ENCODE peak calls at places on chromosomes 13 and 19, in nine cellular contexts. One of them, this sample, is unnamed. For H3K4me1, the result is how much of the 10 kb centered on the place peaks cover.

GRCh38 chr19:4830768-4831265 is 695 bp downstream of the TICAM1 start:
- DNase-seq in astrocyte: no peak
- DNase-seq in IMR-90: no peak
- DNase-seq in mesendoderm: no peak
- DNase-seq in HCT116: no peak
- DNase-seq in hepatocyte: no peak
- DNase-seq in GM23338: no peak
- DNase-seq in neural progenitor cell: no peak
- DNase-seq in neuronal stem cell: no peak
- DNase-seq in this sample: no peak

GRCh38 chr13:57286511-57287098 is 119.6 kb downstream of the PRR20E start:
- DNase-seq in neuronal stem cell: no peak
- DNase-seq in IMR-90: no peak
- DNase-seq in hepatocyte: peak
- DNase-seq in GM23338: no peak
- DNase-seq in HCT116: no peak
- DNase-seq in astrocyte: no peak
- DNase-seq in neural progenitor cell: peak
- DNase-seq in mesendoderm: no peak
- DNase-seq in this sample: no peak

GRCh38 chr19:10270180-10270615 is 722 bp upstream of the ICAM1 start:
- DNase-seq in HCT116: no peak
- DNase-seq in neural progenitor cell: peak
- DNase-seq in neuronal stem cell: no peak
- DNase-seq in mesendoderm: no peak
- DNase-seq in GM23338: peak
- DNase-seq in hepatocyte: no peak
- DNase-seq in IMR-90: no peak
- DNase-seq in astrocyte: no peak
- DNase-seq in this sample: no peak

GRCh38 chr19:5907216-5907615 is 2.5 kb downstream of the VMAC start:
- DNase-seq in HCT116: no peak
- DNase-seq in astrocyte: no peak
- DNase-seq in mesendoderm: no peak
- DNase-seq in neuronal stem cell: no peak
- DNase-seq in hepatocyte: no peak
- DNase-seq in IMR-90: no peak
- DNase-seq in GM23338: no peak
- DNase-seq in neural progenitor cell: no peak
- DNase-seq in this sample: no peak

GRCh38 chr13:80359459-80360297 is 18.8 kb upstream of the SPRY2 start:
- DNase-seq in mesendoderm: peak
- DNase-seq in GM23338: peak
- DNase-seq in astrocyte: peak
- DNase-seq in hepatocyte: no peak
- DNase-seq in IMR-90: no peak
- DNase-seq in neural progenitor cell: peak
- DNase-seq in HCT116: no peak
- DNase-seq in neuronal stem cell: peak
- DNase-seq in this sample: peak

GRCh38 chr19:43504426-43505185 is at the start of gene PHLDB3:
- DNase-seq in GM23338: peak
- DNase-seq in mesendoderm: peak
- DNase-seq in hepatocyte: peak
- DNase-seq in IMR-90: peak
- DNase-seq in neural progenitor cell: no peak
- DNase-seq in astrocyte: no peak
- DNase-seq in neuronal stem cell: no peak
- DNase-seq in HCT116: no peak
- DNase-seq in this sample: no peak

GRCh38 chr19:20153281-20153680 is 13.7 kb upstream of the ZNF486 start:
- DNase-seq in HCT116: no peak
- DNase-seq in neural progenitor cell: no peak
- DNase-seq in GM23338: no peak
- DNase-seq in IMR-90: no peak
- DNase-seq in mesendoderm: no peak
- DNase-seq in neuronal stem cell: no peak
- DNase-seq in hepatocyte: no peak
- DNase-seq in astrocyte: no peak
- DNase-seq in this sample: no peak

GRCh38 chr19:8545743-8546142 is 31.5 kb downstream of the MYO1F start:
- DNase-seq in astrocyte: no peak
- DNase-seq in neural progenitor cell: no peak
- DNase-seq in neuronal stem cell: no peak
- DNase-seq in IMR-90: no peak
- DNase-seq in hepatocyte: no peak
- DNase-seq in GM23338: no peak
- DNase-seq in HCT116: no peak
- DNase-seq in mesendoderm: no peak
- DNase-seq in this sample: no peak

GRCh38 chr19:18388328-18389094 is 2.6 kb downstream of the GDF15 start:
- DNase-seq in HCT116: no peak
- DNase-seq in neural progenitor cell: peak
- DNase-seq in hepatocyte: peak
- DNase-seq in mesendoderm: peak
- DNase-seq in GM23338: peak
- DNase-seq in IMR-90: no peak
- DNase-seq in neuronal stem cell: peak
- DNase-seq in astrocyte: no peak
- DNase-seq in this sample: peak

GRCh38 chr13:52428295-52428694 is 22.1 kb downstream of the VPS36 start:
- DNase-seq in astrocyte: peak
- DNase-seq in hepatocyte: peak
- DNase-seq in GM23338: no peak
- DNase-seq in mesendoderm: peak
- DNase-seq in neural progenitor cell: no peak
- DNase-seq in HCT116: no peak
- DNase-seq in IMR-90: peak
- DNase-seq in neuronal stem cell: no peak
- DNase-seq in this sample: no peak

GRCh38 chr19:43776285-43776684 is 4.5 kb downstream of the KCNN4 start:
- DNase-seq in HCT116: no peak
- DNase-seq in GM23338: no peak
- DNase-seq in astrocyte: no peak
- DNase-seq in hepatocyte: peak
- DNase-seq in neural progenitor cell: no peak
- DNase-seq in neuronal stem cell: no peak
- DNase-seq in IMR-90: no peak
- DNase-seq in mesendoderm: no peak
- DNase-seq in this sample: no peak

GRCh38 chr19:29076963-29077362 is 136.0 kb downstream of the UQCRFS1 start:
- DNase-seq in GM23338: no peak
- DNase-seq in neuronal stem cell: no peak
- DNase-seq in neural progenitor cell: no peak
- DNase-seq in mesendoderm: no peak
- DNase-seq in astrocyte: no peak
- DNase-seq in HCT116: no peak
- DNase-seq in IMR-90: no peak
- DNase-seq in hepatocyte: no peak
- DNase-seq in this sample: no peak

GRCh38 chr19:57606931-57607330 is 7.1 kb upstream of the ZNF134 start:
- DNase-seq in HCT116: no peak
- DNase-seq in mesendoderm: no peak
- DNase-seq in astrocyte: no peak
- DNase-seq in hepatocyte: no peak
- DNase-seq in GM23338: no peak
- DNase-seq in neuronal stem cell: no peak
- DNase-seq in neural progenitor cell: no peak
- DNase-seq in IMR-90: no peak
- DNase-seq in this sample: no peak

GRCh38 chr13:100789481-100789880 is 114.9 kb upstream of the TMTC4 start:
- DNase-seq in HCT116: no peak
- DNase-seq in hepatocyte: peak
- DNase-seq in IMR-90: no peak
- DNase-seq in mesendoderm: no peak
- DNase-seq in GM23338: no peak
- DNase-seq in astrocyte: peak
- DNase-seq in neural progenitor cell: no peak
- DNase-seq in neuronal stem cell: no peak
- DNase-seq in this sample: no peak

GRCh38 chr13:100788540-100788939 is 113.9 kb upstream of the TMTC4 start:
- DNase-seq in astrocyte: no peak
- DNase-seq in IMR-90: no peak
- DNase-seq in neuronal stem cell: no peak
- DNase-seq in hepatocyte: no peak
- DNase-seq in GM23338: no peak
- DNase-seq in mesendoderm: no peak
- DNase-seq in HCT116: no peak
- DNase-seq in neural progenitor cell: no peak
- DNase-seq in this sample: no peak

GRCh38 chr13:100787899-100788298 is 113.3 kb upstream of the TMTC4 start:
- DNase-seq in mesendoderm: no peak
- DNase-seq in GM23338: no peak
- DNase-seq in astrocyte: no peak
- DNase-seq in HCT116: no peak
- DNase-seq in IMR-90: no peak
- DNase-seq in neuronal stem cell: no peak
- DNase-seq in hepatocyte: no peak
- DNase-seq in neural progenitor cell: no peak
- DNase-seq in this sample: no peak

GRCh38 chr13:100789968-100790367 is 115.4 kb upstream of the TMTC4 start:
- DNase-seq in neural progenitor cell: no peak
- DNase-seq in HCT116: no peak
- DNase-seq in hepatocyte: no peak
- DNase-seq in GM23338: no peak
- DNase-seq in astrocyte: peak
- DNase-seq in neuronal stem cell: no peak
- DNase-seq in mesendoderm: no peak
- DNase-seq in IMR-90: no peak
- DNase-seq in this sample: peak

DNA sequence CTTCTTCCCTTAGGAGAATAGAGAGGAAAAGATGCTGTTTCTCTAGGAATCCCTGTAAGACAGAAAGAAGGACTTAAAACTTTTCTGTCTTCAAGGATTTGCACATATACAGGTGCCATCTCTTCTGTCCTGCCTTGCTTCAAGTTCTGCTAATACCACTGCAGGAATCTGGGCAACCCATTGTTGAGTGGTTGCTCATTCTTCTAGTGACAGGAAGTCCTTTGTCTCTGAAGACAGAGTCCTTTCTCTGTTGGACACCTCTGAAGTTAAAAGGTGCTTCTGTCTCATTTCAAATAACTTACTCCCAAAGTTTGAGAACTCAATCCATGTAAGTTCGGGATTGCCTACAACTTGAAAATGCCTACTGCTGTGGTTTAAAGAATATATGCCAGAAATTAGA is 114.4 kb upstream of the TMTC4 start:
- DNase-seq in HCT116: no peak
- DNase-seq in neuronal stem cell: no peak
- DNase-seq in IMR-90: no peak
- DNase-seq in neural progenitor cell: no peak
- DNase-seq in astrocyte: no peak
- DNase-seq in hepatocyte: no peak
- DNase-seq in mesendoderm: peak
- DNase-seq in GM23338: no peak
- DNase-seq in this sample: no peak
- H3K4me2 ChIP-seq in HCT116: no peak
- H3K4me2 ChIP-seq in neuronal stem cell: no peak
- H3K4me2 ChIP-seq in IMR-90: no peak
- H3K4me2 ChIP-seq in neural progenitor cell: peak
- H3K4me2 ChIP-seq in astrocyte: no peak
- H3K4me2 ChIP-seq in hepatocyte: no peak
- H3K4me2 ChIP-seq in mesendoderm: no peak
- H3K4me2 ChIP-seq in GM23338: no peak
- H3K4me2 ChIP-seq in this sample: no peak

DNA sequence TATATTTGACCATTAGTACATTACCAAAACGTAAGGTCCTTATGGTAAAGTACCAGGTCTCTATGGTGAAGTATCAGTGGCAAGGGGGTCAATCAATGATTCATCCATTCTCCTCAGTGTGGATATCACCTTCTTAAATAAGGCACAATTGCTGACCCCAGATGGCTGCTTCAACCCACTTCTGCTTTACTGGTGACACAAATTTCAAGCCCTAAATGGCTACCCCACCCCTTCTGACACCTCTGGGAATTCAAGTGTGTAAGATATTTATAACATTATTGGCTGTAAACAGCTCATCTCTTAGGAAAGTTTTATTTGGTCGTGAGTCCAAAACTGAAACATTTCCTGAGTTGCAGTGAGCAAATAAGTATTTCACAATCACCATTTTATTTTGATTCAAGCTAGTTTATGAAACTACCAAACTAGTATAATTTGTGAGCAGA is 7.9 kb upstream of the WBP4 start:
- DNase-seq in mesendoderm: no peak
- DNase-seq in IMR-90: peak
- DNase-seq in neural progenitor cell: no peak
- DNase-seq in neuronal stem cell: no peak
- DNase-seq in HCT116: no peak
- DNase-seq in GM23338: no peak
- DNase-seq in hepatocyte: no peak
- DNase-seq in astrocyte: no peak
- DNase-seq in this sample: peak
- H3K4me1 ChIP-seq in mesendoderm: under half
- H3K4me1 ChIP-seq in IMR-90: under half
- H3K4me1 ChIP-seq in neural progenitor cell: under half
- H3K4me1 ChIP-seq in neuronal stem cell: under half
- H3K4me1 ChIP-seq in HCT116: under half
- H3K4me1 ChIP-seq in GM23338: under half
- H3K4me1 ChIP-seq in hepatocyte: under half
- H3K4me1 ChIP-seq in astrocyte: under half
- H3K4me1 ChIP-seq in this sample: under half

GRCh38 chr13:101979825-101980224 is 422.0 kb downstream of the FGF14 start:
- DNase-seq in astrocyte: no peak
- DNase-seq in neural progenitor cell: no peak
- DNase-seq in mesendoderm: no peak
- DNase-seq in neuronal stem cell: no peak
- DNase-seq in HCT116: no peak
- DNase-seq in GM23338: no peak
- DNase-seq in hepatocyte: peak
- DNase-seq in IMR-90: no peak
- DNase-seq in this sample: no peak
- H3K4me2 ChIP-seq in astrocyte: no peak
- H3K4me2 ChIP-seq in neural progenitor cell: no peak
- H3K4me2 ChIP-seq in mesendoderm: no peak
- H3K4me2 ChIP-seq in neuronal stem cell: no peak
- H3K4me2 ChIP-seq in HCT116: no peak
- H3K4me2 ChIP-seq in GM23338: no peak
- H3K4me2 ChIP-seq in hepatocyte: no peak
- H3K4me2 ChIP-seq in IMR-90: no peak
- H3K4me2 ChIP-seq in this sample: no peak

DNA sequence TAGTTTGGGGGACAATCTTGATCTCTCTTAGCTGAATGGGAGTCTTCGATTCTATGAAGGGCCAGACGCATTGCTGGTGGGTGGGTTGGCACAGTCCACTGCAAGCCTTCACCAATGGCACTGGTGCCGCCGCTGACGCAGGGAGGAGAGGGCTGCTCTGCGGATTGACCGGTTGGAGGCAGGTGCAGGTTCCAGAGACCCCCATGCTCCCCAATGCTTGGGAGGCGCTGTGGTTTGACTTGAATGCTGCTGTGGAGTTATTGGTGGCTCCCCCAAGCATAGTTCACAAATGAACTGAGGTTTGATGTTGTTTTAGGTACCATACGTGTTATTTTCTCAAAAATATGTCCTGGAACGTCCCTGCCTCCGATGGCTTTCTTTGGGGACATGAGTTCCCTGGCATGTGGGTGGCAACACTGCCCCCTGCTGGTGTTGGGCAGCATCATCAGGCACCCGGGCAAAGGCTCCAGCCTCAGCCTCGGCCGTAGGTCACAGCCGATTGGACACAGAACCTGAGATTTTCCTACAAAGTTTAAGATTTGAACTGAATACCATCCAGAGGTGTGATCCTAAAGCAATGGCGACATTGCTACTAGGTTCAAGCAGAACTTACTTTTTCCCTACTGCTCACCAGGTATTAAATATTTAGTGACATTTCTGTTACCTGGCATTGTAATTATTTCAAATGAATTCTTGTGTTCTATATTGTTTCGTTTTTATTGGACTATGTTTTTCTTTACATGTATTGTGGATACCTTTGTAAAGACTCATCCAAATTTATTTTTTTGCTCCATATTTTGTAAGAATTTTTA is 95.5 kb downstream of the ANKRD10 start:
- DNase-seq in astrocyte: peak
- DNase-seq in neural progenitor cell: peak
- DNase-seq in GM23338: peak
- DNase-seq in neuronal stem cell: peak
- DNase-seq in mesendoderm: peak
- DNase-seq in IMR-90: peak
- DNase-seq in hepatocyte: peak
- DNase-seq in HCT116: peak
- DNase-seq in this sample: peak
- H3K4me1 ChIP-seq in astrocyte: under half
- H3K4me1 ChIP-seq in neural progenitor cell: under half
- H3K4me1 ChIP-seq in GM23338: under half
- H3K4me1 ChIP-seq in neuronal stem cell: under half
- H3K4me1 ChIP-seq in mesendoderm: under half
- H3K4me1 ChIP-seq in IMR-90: under half
- H3K4me1 ChIP-seq in hepatocyte: under half
- H3K4me1 ChIP-seq in HCT116: under half
- H3K4me1 ChIP-seq in this sample: under half